ENCODE peak calls at places on chromosomes 16 and 17, in six cellular contexts. B is stomach, M is astrocyte of the spinal cord, U is heart left ventricle, N is adrenal gland, D is H9. O is an unnamed sample.

GRCh38 chr17:80891096-80892018 is 100.3 kb upstream of the CHMP6 start:
- DNase-seq in B (peak), M (peak), U (no peak), N (peak), D (no peak), O (no peak)

GRCh38 chr17:60231691-60232090 is 81.9 kb downstream of the CA4 start:
- DNase-seq in B (no peak), M (peak), U (no peak), N (no peak), D (no peak), O (no peak)

GRCh38 chr17:57108656-57109392 is 23.8 kb downstream of the AKAP1 start:
- DNase-seq in B (no peak), M (no peak), U (no peak), N (no peak), D (no peak), O (no peak)

GRCh38 chr16:50473375-50473945 is 74.7 kb upstream of the NKD1 start:
- DNase-seq in B (no peak), M (no peak), U (no peak), N (no peak), D (no peak), O (no peak)

GRCh38 chr17:48462946-48463345 is 32.9 kb upstream of the SKAP1 start:
- DNase-seq in B (no peak), M (no peak), U (no peak), N (no peak), D (no peak), O (no peak)

GRCh38 chr17:12053552-12053951 is 32.9 kb downstream of the MAP2K4 start:
- DNase-seq in B (no peak), M (no peak), U (no peak), N (no peak), D (no peak), O (no peak)

GRCh38 chr16:78490847-78491246 is 391.4 kb downstream of the WWOX start:
- DNase-seq in B (no peak), M (no peak), U (no peak), N (peak), D (no peak), O (no peak)

GRCh38 chr17:81242421-81243332 is 3.6 kb downstream of the NDUFAF8 start:
- DNase-seq in B (no peak), M (no peak), U (no peak), N (no peak), D (no peak), O (no peak)

GRCh38 chr17:67517335-67517734 is 140.3 kb downstream of the PITPNC1 start:
- DNase-seq in B (no peak), M (no peak), U (no peak), N (no peak), D (no peak), O (no peak)

GRCh38 chr17:30229012-30229411 is 6.5 kb downstream of the SLC6A4 start:
- DNase-seq in B (no peak), M (no peak), U (no peak), N (no peak), D (no peak), O (no peak)

GRCh38 chr17:44220211-44221071 is 966 bp upstream of the UBTF start:
- DNase-seq in B (peak), M (peak), U (peak), N (peak), D (peak), O (peak)

GRCh38 chr16:31700530-31701388 is 172.8 kb upstream of the ZNF267 start:
- DNase-seq in B (peak), M (peak), U (peak), N (peak), D (no peak), O (peak)

GRCh38 chr16:64356267-64356666 is 765.6 kb downstream of the CDH11 start:
- DNase-seq in B (no peak), M (peak), U (no peak), N (no peak), D (no peak), O (no peak)

GRCh38 chr17:71905632-71906031 is 215.2 kb upstream of the SOX9 start:
- DNase-seq in B (no peak), M (no peak), U (no peak), N (no peak), D (no peak), O (no peak)

DNA sequence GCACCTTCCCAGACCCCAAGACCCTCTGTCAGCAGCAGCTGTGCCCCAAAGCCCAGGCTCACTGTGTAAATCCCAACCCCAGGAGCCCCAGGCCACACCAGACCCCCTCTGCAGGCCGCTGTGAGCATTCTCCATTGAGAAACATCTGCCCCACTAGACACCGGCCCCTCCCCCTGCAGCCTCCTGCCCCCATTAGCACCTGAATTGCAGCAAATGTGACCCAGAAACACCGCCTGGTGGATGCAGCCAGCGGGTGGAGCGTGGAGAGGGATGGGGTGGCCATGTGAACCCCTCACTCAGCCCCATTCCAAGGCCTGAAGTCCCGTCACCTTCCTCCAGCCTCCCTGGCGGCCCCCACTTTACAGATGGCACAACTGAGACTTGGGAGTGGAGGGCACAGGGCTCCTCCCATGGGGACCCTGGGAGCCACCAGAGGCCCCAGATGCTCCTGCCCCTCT is 2.2 kb downstream of the UBALD1 start:
- DNase-seq in B (no peak), M (no peak), U (no peak), N (no peak), D (peak), O (no peak)
- TF ChIP-seq CTCF in B (no peak), M (peak), U (no peak), N (no peak), D (peak), O (no peak)

GRCh38 chr17:28926786-28927185 is 23.9 kb upstream of the DHRS13 start:
- DNase-seq in B (no peak), M (no peak), U (no peak), N (no peak), D (no peak), O (no peak)
- TF ChIP-seq CTCF in B (no peak), M (no peak), U (no peak), N (no peak), D (no peak), O (no peak)

GRCh38 chr17:46977750-46978488 is 1.1 kb downstream of the RPRML start:
- DNase-seq in B (no peak), M (no peak), U (no peak), N (no peak), D (no peak), O (no peak)

GRCh38 chr17:46978489-46979022 is 497 bp downstream of the RPRML start:
- DNase-seq in B (no peak), M (no peak), U (no peak), N (no peak), D (peak), O (no peak)

GRCh38 chr17:46979023-46979870 is at the start of gene RPRML:
- DNase-seq in B (peak), M (no peak), U (peak), N (peak), D (peak), O (no peak)

GRCh38 chr17:46976626-46977270 is 2.3 kb downstream of the RPRML start:
- DNase-seq in B (no peak), M (no peak), U (no peak), N (no peak), D (peak), O (no peak)

GRCh38 chr17:46977348-46977747 is 1.7 kb downstream of the RPRML start:
- DNase-seq in B (peak), M (no peak), U (peak), N (no peak), D (peak), O (no peak)
- TF ChIP-seq CTCF in B (peak), M (peak), U (peak), N (no peak), D (peak), O (no peak)

GRCh38 chr17:14302421-14303099 is 1.7 kb downstream of the HS3ST3B1 start:
- DNase-seq in B (peak), M (peak), U (peak), N (peak), D (peak), O (peak)

GRCh38 chr17:14299261-14300093 is 1.4 kb upstream of the HS3ST3B1 start:
- DNase-seq in B (peak), M (peak), U (peak), N (peak), D (peak), O (peak)

GRCh38 chr17:14300628-14301278 is at the start of gene HS3ST3B1:
- DNase-seq in B (peak), M (peak), U (peak), N (peak), D (peak), O (peak)

GRCh38 chr17:14301761-14302401 is 1.0 kb downstream of the HS3ST3B1 start:
- DNase-seq in B (peak), M (peak), U (peak), N (peak), D (peak), O (peak)

GRCh38 chr17:14301279-14301760 is 439 bp downstream of the HS3ST3B1 start:
- DNase-seq in B (peak), M (peak), U (no peak), N (no peak), D (no peak), O (no peak)
- TF ChIP-seq CTCF in B (peak), M (no peak), U (no peak), N (no peak), D (peak), O (no peak)

DNA sequence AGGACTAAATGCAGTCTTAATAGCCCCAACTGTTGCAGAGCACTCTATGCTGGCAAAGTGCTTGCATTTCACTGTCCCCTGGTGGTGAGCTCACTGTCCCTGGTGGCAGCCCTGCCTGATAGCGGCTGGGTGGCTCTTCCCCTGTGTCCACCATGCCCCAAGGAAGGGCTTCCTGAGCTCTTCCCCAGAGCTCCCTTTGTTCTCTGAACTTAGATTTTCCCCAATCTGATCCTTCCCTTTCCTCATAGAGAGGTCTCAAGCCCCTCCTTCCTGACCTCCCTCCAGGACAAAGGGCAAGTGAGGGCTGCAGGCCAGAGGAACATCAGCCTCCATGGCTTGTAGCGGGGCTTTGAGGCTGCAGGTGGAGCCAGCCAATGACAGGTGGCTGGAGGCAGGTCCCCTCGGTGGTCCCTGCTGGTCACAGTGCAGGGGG is 17.0 kb downstream of the BEAN1 start:
- DNase-seq in B (no peak), M (no peak), U (no peak), N (no peak), D (peak), O (no peak)
- TF ChIP-seq CTCF in B (no peak), M (no peak), U (no peak), N (no peak), D (peak), O (no peak)

DNA sequence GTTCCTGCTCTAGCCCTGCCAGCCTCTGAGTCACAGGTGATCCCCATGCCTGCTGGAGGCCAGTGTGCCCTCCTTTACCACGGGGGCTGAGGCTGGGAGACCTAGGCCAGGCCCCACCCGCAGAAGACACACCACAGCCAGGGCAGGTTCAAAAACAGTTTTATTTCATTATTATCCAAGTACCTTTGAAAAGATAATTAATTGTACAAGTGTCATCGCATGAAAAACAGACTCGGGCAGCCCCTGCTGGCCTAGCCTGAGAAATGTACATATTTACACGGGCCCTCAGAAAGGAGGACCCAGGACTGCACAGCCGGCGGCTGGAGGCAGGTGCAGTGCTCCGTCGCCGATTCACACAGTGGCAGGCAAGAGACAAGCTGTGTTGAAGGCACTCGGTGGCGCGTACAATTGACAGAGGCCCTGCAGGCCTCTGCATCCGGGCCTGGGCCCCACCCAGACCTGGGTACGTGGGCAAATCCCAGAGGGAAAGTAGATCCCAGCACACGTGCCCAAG is 4.4 kb downstream of the PDIA2 start:
- DNase-seq in B (peak), M (no peak), U (no peak), N (no peak), D (no peak), O (no peak)
- TF ChIP-seq CTCF in B (peak), M (no peak), U (no peak), N (no peak), D (no peak), O (no peak)

DNA sequence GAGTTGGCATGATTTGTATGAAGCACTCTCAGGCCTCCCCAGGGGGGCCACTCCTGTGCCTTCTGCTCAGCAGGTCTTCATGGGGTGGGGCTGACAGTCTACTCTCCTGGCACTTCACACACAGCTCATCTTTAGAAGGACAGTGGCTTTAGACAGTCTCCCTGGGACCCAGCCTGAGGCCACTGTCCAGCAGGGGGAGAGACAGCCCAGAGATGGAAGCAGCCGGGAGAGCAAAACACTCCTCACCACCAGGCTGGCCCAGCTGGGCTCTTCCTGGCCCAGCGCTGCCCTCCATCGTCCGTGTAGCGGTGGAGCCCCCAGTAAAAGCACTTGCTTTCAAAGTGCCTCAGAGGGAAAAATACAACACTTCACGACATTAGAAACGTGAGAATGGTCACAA is 62.0 kb upstream of the CRHR1 start:
- DNase-seq in B (no peak), M (no peak), U (no peak), N (no peak), D (peak), O (no peak)
- TF ChIP-seq CTCF in B (no peak), M (peak), U (peak), N (no peak), D (peak), O (no peak)